ENCODE peak calls at places on chromosomes 4 and X, in eight cellular contexts. M is CD4-positive, alpha-beta memory T cell; X is nephron progenitor cell; A is ELR; S is iPS-NIHi11; Y is glutamatergic neuron; H is AG08396; T is ACHN. K is an unnamed sample.
A peak's percentile ranks its signal among the peaks of the same experiment; 100 is the strongest.

GRCh38 chrX:136899206-136899605 is 18.7 kb upstream of the RBMX start:
- DNase-seq in M (no peak), X (no peak), A (no peak), S (no peak), Y (no peak), H (no peak), T (no peak), K (no peak)

GRCh38 chrX:19811807-19812604 is 75.4 kb downstream of the SH3KBP1 start:
- DNase-seq in M (no peak), X (no peak), A (no peak), S (no peak), Y (no peak), H (no peak), T (no peak), K (no peak)

GRCh38 chr4:77599378-77599777 is 6.2 kb upstream of the CXCL13 start:
- DNase-seq in M (no peak), X (peak; percentile 29), A (peak; percentile 59), S (peak; percentile 59), Y (no peak), H (peak; percentile 36), T (peak; percentile 53), K (no peak)

GRCh38 chr4:83771113-83771705 is 235.3 kb downstream of the GPAT3 start:
- DNase-seq in M (no peak), X (peak; percentile 48), A (peak; percentile 71), S (peak; percentile 76), Y (peak; percentile 54), H (peak; percentile 77), T (peak; percentile 66), K (no peak)

GRCh38 chrX:129701624-129702069 is 37.1 kb upstream of the XPNPEP2 start:
- DNase-seq in M (no peak), X (no peak), A (no peak), S (no peak), Y (no peak), H (no peak), T (no peak), K (no peak)

GRCh38 chr4:83964996-83965541 is 429.2 kb downstream of the GPAT3 start:
- DNase-seq in M (peak; percentile 0), X (no peak), A (peak; percentile 15), S (no peak), Y (no peak), H (no peak), T (peak; percentile 18), K (no peak)

GRCh38 chrX:22526339-22526738 is 253.6 kb downstream of the CBLL2 start:
- DNase-seq in M (no peak), X (no peak), A (peak; percentile 90), S (no peak), Y (no peak), H (peak; percentile 5), T (peak; percentile 21), K (no peak)

GRCh38 chr4:77878176-77878575 is 15.5 kb downstream of the MRPL1 start:
- DNase-seq in M (no peak), X (no peak), A (no peak), S (no peak), Y (no peak), H (no peak), T (no peak), K (no peak)

GRCh38 chr4:77152421-77152820 is 4.6 kb upstream of the CCNG2 start:
- DNase-seq in M (no peak), X (peak; percentile 22), A (no peak), S (peak; percentile 29), Y (no peak), H (no peak), T (no peak), K (no peak)

GRCh38 chr4:153538408-153539057 is 72.4 kb downstream of the TMEM131L start:
- DNase-seq in M (no peak), X (peak; percentile 18), A (no peak), S (no peak), Y (peak; percentile 27), H (peak; percentile 57), T (no peak), K (no peak)

GRCh38 chrX:79259073-79259689 is 108.0 kb downstream of the ITM2A start:
- DNase-seq in M (peak; percentile 71), X (no peak), A (no peak), S (no peak), Y (no peak), H (no peak), T (no peak), K (peak; percentile 36)

GRCh38 chrX:47264507-47265173 is 31.8 kb downstream of the USP11 start:
- DNase-seq in M (no peak), X (no peak), A (peak; percentile 73), S (no peak), Y (no peak), H (no peak), T (no peak), K (no peak)

GRCh38 chr4:109861941-109862340 is 14.0 kb downstream of the LRIT3 start:
- DNase-seq in M (no peak), X (no peak), A (no peak), S (no peak), Y (no peak), H (no peak), T (no peak), K (no peak)

GRCh38 chr4:13248621-13249298 is 235.4 kb downstream of the RAB28 start:
- DNase-seq in M (no peak), X (no peak), A (peak; percentile 40), S (no peak), Y (no peak), H (no peak), T (peak; percentile 10), K (no peak)

GRCh38 chr4:185096032-185096653 is 46.9 kb upstream of the SLC25A4 start:
- DNase-seq in M (peak; percentile 14), X (no peak), A (peak; percentile 61), S (peak; percentile 57), Y (no peak), H (peak; percentile 35), T (peak; percentile 30), K (no peak)

GRCh38 chr4:83011779-83012630 is 1.4 kb upstream of the LIN54 start:
- DNase-seq in M (no peak), X (peak; percentile 55), A (peak; percentile 49), S (peak; percentile 35), Y (peak; percentile 49), H (peak; percentile 38), T (peak; percentile 25), K (peak; percentile 12)

GRCh38 chr4:76430519-76431388 is 4.3 kb upstream of the SHROOM3 start:
- DNase-seq in M (peak; percentile 15), X (peak; percentile 15), A (peak; percentile 71), S (no peak), Y (no peak), H (peak; percentile 58), T (peak; percentile 65), K (no peak)

GRCh38 chr4:122229857-122230256 is 77.7 kb downstream of the BLTP1 start:
- DNase-seq in M (no peak), X (no peak), A (no peak), S (no peak), Y (no peak), H (no peak), T (no peak), K (no peak)

GRCh38 chrX:150372280-150372679 is 9.2 kb downstream of the MAMLD1 start:
- DNase-seq in M (no peak), X (no peak), A (no peak), S (no peak), Y (no peak), H (no peak), T (no peak), K (no peak)

GRCh38 chr4:168076989-168077725 is 15.2 kb upstream of the ANXA10 start:
- DNase-seq in M (no peak), X (peak; percentile 80), A (peak; percentile 69), S (peak; percentile 64), Y (peak; percentile 77), H (peak; percentile 48), T (peak; percentile 55), K (no peak)

GRCh38 chrX:14964500-14964899 is 91.3 kb downstream of the MOSPD2 start:
- DNase-seq in M (no peak), X (no peak), A (peak; percentile 55), S (no peak), Y (no peak), H (no peak), T (no peak), K (no peak)

GRCh38 chr4:75678473-75678872 is 5.3 kb upstream of the G3BP2 start:
- DNase-seq in M (no peak), X (no peak), A (no peak), S (no peak), Y (no peak), H (no peak), T (no peak), K (no peak)

GRCh38 chr4:59920414-59920813 is 1279.7 kb upstream of the ADGRL3 start:
- DNase-seq in M (no peak), X (peak; percentile 10), A (no peak), S (peak; percentile 16), Y (no peak), H (no peak), T (no peak), K (no peak)

GRCh38 chrX:68912113-68912980 is 83.5 kb downstream of the EFNB1 start:
- DNase-seq in M (no peak), X (peak; percentile 34), A (no peak), S (peak; percentile 49), Y (peak; percentile 27), H (no peak), T (no peak), K (no peak)

GRCh38 chr4:86306816-86307215 is 53.0 kb downstream of the MAPK10 start:
- DNase-seq in M (no peak), X (no peak), A (no peak), S (no peak), Y (no peak), H (no peak), T (no peak), K (no peak)

GRCh38 chr4:167428172-167428571 is 193.9 kb upstream of the SPOCK3 start:
- DNase-seq in M (no peak), X (no peak), A (no peak), S (peak; percentile 44), Y (no peak), H (peak; percentile 2), T (no peak), K (no peak)

GRCh38 chrX:107996124-107996523 is 14.0 kb upstream of the TEX13B start:
- DNase-seq in M (no peak), X (no peak), A (no peak), S (no peak), Y (no peak), H (no peak), T (no peak), K (no peak)

GRCh38 chr4:182179751-182180150 is 63.5 kb upstream of the TENM3 start:
- DNase-seq in M (no peak), X (no peak), A (no peak), S (no peak), Y (no peak), H (no peak), T (no peak), K (no peak)

GRCh38 chrX:39144965-39145364 is 343.7 kb downstream of the MID1IP1 start:
- DNase-seq in M (no peak), X (no peak), A (no peak), S (no peak), Y (no peak), H (no peak), T (no peak), K (no peak)

GRCh38 chr4:73730854-73731253 is 9.5 kb upstream of the CXCL8 start:
- DNase-seq in M (no peak), X (no peak), A (no peak), S (no peak), Y (no peak), H (no peak), T (no peak), K (no peak)

GRCh38 chrX:104318330-104319009 is 63.7 kb upstream of the ESX1 start:
- DNase-seq in M (no peak), X (no peak), A (peak; percentile 83), S (peak; percentile 7), Y (no peak), H (no peak), T (peak; percentile 57), K (no peak)

GRCh38 chr4:11471613-11472012 is 42.9 kb upstream of the HS3ST1 start:
- DNase-seq in M (peak; percentile 69), X (no peak), A (no peak), S (no peak), Y (no peak), H (no peak), T (no peak), K (peak; percentile 43)

GRCh38 chrX:18119856-18120255 is 100.8 kb downstream of the BEND2 start:
- DNase-seq in M (no peak), X (no peak), A (no peak), S (no peak), Y (no peak), H (no peak), T (no peak), K (no peak)

GRCh38 chr4:68240618-68241017 is 4.9 kb downstream of the TMPRSS11B start:
- DNase-seq in M (no peak), X (no peak), A (no peak), S (no peak), Y (no peak), H (no peak), T (no peak), K (no peak)

K was measured in effector memory CD8-positive, alpha-beta T cell.